ENCODE peak calls at places on chromosomes 3 and 15, in four cellular contexts. J is HCT116, U is K562, F is HepG2. K is an unnamed sample.

GRCh38 chr3:41338276-41338675 is 139.0 kb downstream of the CTNNB1 start:
- DNase-seq in U (no peak), F (no peak), J (no peak), K (no peak)

GRCh38 chr3:160006282-160007163 is 17.9 kb downstream of the IL12A start:
- DNase-seq in U (peak), F (peak), J (peak), K (peak)

GRCh38 chr3:133901083-133901482 is 5.4 kb upstream of the RAB6B start:
- DNase-seq in J (no peak), U (peak), F (no peak), K (no peak)

GRCh38 chr15:99931703-99932603 is 198.7 kb upstream of the LYSMD4 start:
- DNase-seq in F (no peak), U (no peak), J (no peak), K (no peak)

GRCh38 chr3:142226474-142226873 is 1.1 kb upstream of the GK5 start:
- DNase-seq in U (no peak), J (no peak), F (peak), K (no peak)

GRCh38 chr15:71440479-71441071 is 325.3 kb downstream of the THSD4 start:
- DNase-seq in F (peak), J (peak), U (peak), K (peak)

GRCh38 chr3:195270350-195271115 is 426 bp downstream of the XXYLT1 start:
- DNase-seq in F (peak), J (peak), U (peak), K (no peak)

GRCh38 chr15:74529911-74530310 is 11.1 kb upstream of the ARID3B start:
- DNase-seq in F (no peak), U (no peak), J (no peak), K (no peak)

GRCh38 chr3:58434990-58435389 is 1.4 kb upstream of the PDHB start:
- DNase-seq in J (no peak), U (no peak), F (peak), K (no peak)

GRCh38 chr3:156983559-156983958 is 157.4 kb downstream of the LEKR1 start:
- DNase-seq in J (no peak), F (no peak), U (no peak), K (no peak)
- TF ChIP-seq CTCF in J (no peak), F (no peak), U (no peak), K (no peak)

GRCh38 chr3:126713229-126713628 is 9.2 kb downstream of the CHCHD6 start:
- DNase-seq in F (no peak), J (no peak), U (no peak), K (no peak)
- TF ChIP-seq TCF7L2 in F (no peak), J (no peak), U (no peak), K (no peak)

GRCh38 chr3:24726423-24726822 is 231.8 kb upstream of the THRB start:
- DNase-seq in F (no peak), U (no peak), J (no peak), K (no peak)
- TF ChIP-seq CTCF in F (no peak), U (no peak), J (no peak), K (no peak)

GRCh38 chr3:188351648-188352047 is 197.7 kb downstream of the LPP start:
- DNase-seq in F (no peak), U (no peak), J (no peak), K (no peak)

GRCh38 chr3:188349276-188349962 is 195.5 kb downstream of the LPP start:
- DNase-seq in U (no peak), J (peak), F (no peak), K (no peak)

GRCh38 chr3:188350956-188351355 is 197.0 kb downstream of the LPP start:
- DNase-seq in J (no peak), U (no peak), F (no peak), K (no peak)

GRCh38 chr3:188348445-188349244 is 194.7 kb downstream of the LPP start:
- DNase-seq in U (no peak), J (peak), F (peak), K (no peak)

GRCh38 chr3:188349963-188350332 is 196.0 kb downstream of the LPP start:
- DNase-seq in J (no peak), F (no peak), U (no peak), K (no peak)
- TF ChIP-seq TCF7L2 in J (no peak), F (no peak), U (no peak), K (no peak)

DNA sequence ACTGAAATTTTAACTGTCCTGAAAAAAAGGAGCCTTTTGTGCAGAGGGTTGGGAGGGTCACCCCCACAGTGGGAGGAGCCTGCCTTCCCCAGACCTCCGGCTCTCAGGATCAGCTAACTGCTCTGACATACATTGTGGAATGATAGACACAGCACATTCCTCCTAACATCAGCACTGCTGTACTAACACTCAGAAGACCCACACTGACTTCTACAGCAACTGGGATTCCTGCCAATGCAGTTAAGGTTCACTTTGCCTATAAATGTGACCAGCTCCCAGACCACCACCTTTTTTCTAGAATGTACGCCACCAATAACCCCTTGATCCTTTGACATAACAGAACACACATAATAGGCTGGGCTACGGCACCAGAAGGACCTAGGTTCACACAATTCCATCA is 3.2 kb downstream of the CPEB1 start:
- DNase-seq in F (no peak), U (peak), J (no peak), K (no peak)
- TF ChIP-seq CTCF in F (no peak), U (no peak), J (no peak), K (no peak)